ENCODE peak calls at places on chromosomes 16 and 17, in nine cellular contexts. T is stomach, W is ovary, G is left ventricle myocardium inferior, H is left lung, Z is A549, O is tibial artery, S is PC-3, R is thoracic aorta. C is an unnamed sample.

GRCh38 chr16:11276143-11276879 is at the start of gene PRM2:
- DNase-seq in T (no peak), W (no peak), G (no peak), H (no peak), Z (no peak), O (no peak), S (no peak), R (no peak), C (no peak)

GRCh38 chr17:77863814-77864161 is 94.7 kb upstream of the TNRC6C start:
- DNase-seq in T (no peak), W (peak), G (peak), H (peak), Z (no peak), O (peak), S (no peak), R (no peak), C (peak)

GRCh38 chr16:51524555-51525373 is 373.7 kb upstream of the SALL1 start:
- DNase-seq in T (no peak), W (peak), G (no peak), H (no peak), Z (peak), O (no peak), S (no peak), R (no peak), C (no peak)

GRCh38 chr16:28473714-28474265 is 1.7 kb upstream of the NPIPB7 start:
- DNase-seq in T (no peak), W (no peak), G (no peak), H (no peak), Z (no peak), O (no peak), S (no peak), R (no peak), C (peak)

GRCh38 chr17:62723842-62724241 is 84.3 kb downstream of the MARCHF10 start:
- DNase-seq in T (no peak), W (no peak), G (no peak), H (no peak), Z (no peak), O (no peak), S (no peak), R (no peak), C (no peak)

GRCh38 chr16:10085078-10085798 is 97.0 kb downstream of the GRIN2A start:
- DNase-seq in T (peak), W (no peak), G (no peak), H (no peak), Z (no peak), O (no peak), S (no peak), R (no peak), C (no peak)

GRCh38 chr17:39071573-39071972 is 79.9 kb downstream of the PLXDC1 start:
- DNase-seq in T (no peak), W (no peak), G (no peak), H (no peak), Z (no peak), O (no peak), S (no peak), R (no peak), C (no peak)

GRCh38 chr17:62819511-62820221 is 11.6 kb upstream of the MARCHF10 start:
- DNase-seq in T (peak), W (peak), G (peak), H (peak), Z (peak), O (no peak), S (peak), R (peak), C (no peak)

GRCh38 chr16:56708418-56708817 is 21.5 kb upstream of the NUP93 start:
- DNase-seq in T (no peak), W (no peak), G (no peak), H (no peak), Z (no peak), O (no peak), S (no peak), R (no peak), C (no peak)

GRCh38 chr16:57797526-57798266 is 4.6 kb downstream of the KIFC3 start:
- DNase-seq in T (peak), W (no peak), G (no peak), H (peak), Z (peak), O (no peak), S (peak), R (no peak), C (peak)

GRCh38 chr16:58456193-58456592 is 43.8 kb upstream of the NDRG4 start:
- DNase-seq in T (no peak), W (no peak), G (no peak), H (no peak), Z (peak), O (no peak), S (no peak), R (no peak), C (no peak)

GRCh38 chr16:8660841-8661301 is 13.5 kb upstream of the ABAT start:
- DNase-seq in T (peak), W (peak), G (peak), H (no peak), Z (peak), O (peak), S (peak), R (no peak), C (peak)

GRCh38 chr16:49924078-49924477 is 68.2 kb upstream of the ZNF423 start:
- DNase-seq in T (no peak), W (no peak), G (no peak), H (no peak), Z (peak), O (peak), S (peak), R (no peak), C (no peak)

GRCh38 chr16:68764866-68765265 is 27.8 kb downstream of the CDH1 start:
- DNase-seq in T (no peak), W (no peak), G (no peak), H (no peak), Z (no peak), O (no peak), S (no peak), R (no peak), C (no peak)

GRCh38 chr17:7763919-7764318 is 46.4 kb downstream of the DNAH2 start:
- DNase-seq in T (no peak), W (no peak), G (no peak), H (no peak), Z (no peak), O (no peak), S (no peak), R (no peak), C (no peak)

GRCh38 chr17:7841309-7841621 is 7.2 kb downstream of the KDM6B start:
- DNase-seq in T (no peak), W (no peak), G (no peak), H (no peak), Z (no peak), O (no peak), S (no peak), R (no peak), C (no peak)

GRCh38 chr16:81562926-81563325 is 118.3 kb downstream of the CMIP start:
- DNase-seq in T (no peak), W (no peak), G (no peak), H (no peak), Z (no peak), O (no peak), S (no peak), R (no peak), C (no peak)

GRCh38 chr17:21382560-21383495 is 6.7 kb downstream of the KCNJ12 start:
- DNase-seq in T (no peak), W (no peak), G (no peak), H (no peak), Z (no peak), O (no peak), S (no peak), R (no peak), C (no peak)

GRCh38 chr17:4856271-4856936 is 23.3 kb downstream of the MINK1 start:
- DNase-seq in T (no peak), W (no peak), G (no peak), H (no peak), Z (no peak), O (no peak), S (no peak), R (no peak), C (no peak)

GRCh38 chr17:81733507-81734404 is 21.7 kb downstream of the SLC25A10 start:
- DNase-seq in T (peak), W (peak), G (peak), H (peak), Z (peak), O (peak), S (peak), R (no peak), C (peak)

GRCh38 chr17:51085150-51085805 is 35.4 kb downstream of the SPAG9 start:
- DNase-seq in T (no peak), W (no peak), G (no peak), H (no peak), Z (peak), O (no peak), S (peak), R (no peak), C (no peak)

GRCh38 chr17:57939797-57940196 is 15.4 kb downstream of the CUEDC1 start:
- DNase-seq in T (no peak), W (no peak), G (peak), H (peak), Z (no peak), O (no peak), S (no peak), R (no peak), C (peak)

GRCh38 chr16:10386517-10387377 is 886 bp downstream of the ATF7IP2 start:
- DNase-seq in T (no peak), W (no peak), G (no peak), H (no peak), Z (peak), O (no peak), S (peak), R (no peak), C (no peak)

GRCh38 chr17:57622327-57622885 is 122.7 kb downstream of the CCDC182 start:
- DNase-seq in T (no peak), W (no peak), G (no peak), H (no peak), Z (no peak), O (no peak), S (no peak), R (no peak), C (no peak)

GRCh38 chr16:75471723-75472634 is 7.5 kb upstream of the TMEM170A start:
- DNase-seq in T (peak), W (peak), G (no peak), H (peak), Z (peak), O (peak), S (peak), R (no peak), C (peak)

GRCh38 chr17:47898246-47898645 is 2.2 kb downstream of the SP2 start:
- DNase-seq in T (no peak), W (no peak), G (no peak), H (no peak), Z (no peak), O (no peak), S (no peak), R (no peak), C (no peak)
- H3K27ac ChIP-seq in T (no peak), W (no peak), G (peak), H (no peak), Z (no peak), O (peak), S (no peak), R (peak), C (no peak)

GRCh38 chr16:55240933-55241332 is 83.1 kb upstream of the IRX6 start:
- DNase-seq in T (no peak), W (no peak), G (no peak), H (peak), Z (no peak), O (no peak), S (no peak), R (no peak), C (no peak)
- H3K27ac ChIP-seq in T (no peak), W (no peak), G (no peak), H (no peak), Z (no peak), O (no peak), S (no peak), R (no peak), C (no peak)

DNA sequence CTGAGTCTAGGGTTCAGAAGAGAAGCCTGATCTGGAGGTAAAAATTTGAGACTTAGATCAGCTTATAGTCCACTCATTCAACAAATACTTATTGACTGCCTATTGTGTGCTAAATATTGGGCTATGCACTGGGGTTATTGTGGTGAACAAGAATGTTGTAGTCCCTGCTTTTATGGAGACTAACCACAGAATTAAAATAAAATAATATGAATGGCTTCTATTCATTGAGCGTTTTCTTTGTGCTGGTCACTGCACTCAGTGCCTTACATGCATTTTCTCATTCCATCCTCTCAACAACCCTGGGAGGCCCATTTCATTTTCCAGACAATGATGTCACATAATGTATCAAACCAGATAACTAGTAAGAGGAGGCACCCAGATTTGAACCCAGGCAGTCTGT is 4.8 kb downstream of the NEK8 start:
- DNase-seq in T (no peak), W (no peak), G (no peak), H (no peak), Z (no peak), O (no peak), S (no peak), R (no peak), C (no peak)
- H3K27ac ChIP-seq in T (no peak), W (no peak), G (no peak), H (no peak), Z (no peak), O (no peak), S (no peak), R (no peak), C (no peak)

GRCh38 chr17:67489273-67489672 is 112.2 kb downstream of the PITPNC1 start:
- DNase-seq in T (no peak), W (no peak), G (no peak), H (no peak), Z (no peak), O (no peak), S (no peak), R (no peak), C (no peak)
- H3K27ac ChIP-seq in T (peak), W (no peak), G (peak), H (no peak), Z (peak), O (no peak), S (no peak), R (no peak), C (no peak)

GRCh38 chr17:67379251-67379630 is 2.2 kb downstream of the PITPNC1 start:
- DNase-seq in T (no peak), W (no peak), G (no peak), H (no peak), Z (no peak), O (no peak), S (no peak), R (no peak), C (no peak)
- H3K27ac ChIP-seq in T (peak), W (peak), G (peak), H (peak), Z (peak), O (peak), S (peak), R (peak), C (peak)

GRCh38 chr16:77993111-77993571 is 29.2 kb upstream of the CLEC3A start:
- DNase-seq in T (no peak), W (no peak), G (no peak), H (no peak), Z (no peak), O (no peak), S (no peak), R (no peak), C (no peak)
- H3K27ac ChIP-seq in T (peak), W (no peak), G (peak), H (peak), Z (no peak), O (peak), S (no peak), R (peak), C (peak)

GRCh38 chr17:45577571-45578279 is 87.2 kb upstream of the PLEKHM1 start:
- DNase-seq in T (no peak), W (no peak), G (no peak), H (no peak), Z (no peak), O (no peak), S (no peak), R (no peak), C (no peak)
- H3K27ac ChIP-seq in T (no peak), W (no peak), G (no peak), H (no peak), Z (no peak), O (no peak), S (no peak), R (no peak), C (no peak)

DNA sequence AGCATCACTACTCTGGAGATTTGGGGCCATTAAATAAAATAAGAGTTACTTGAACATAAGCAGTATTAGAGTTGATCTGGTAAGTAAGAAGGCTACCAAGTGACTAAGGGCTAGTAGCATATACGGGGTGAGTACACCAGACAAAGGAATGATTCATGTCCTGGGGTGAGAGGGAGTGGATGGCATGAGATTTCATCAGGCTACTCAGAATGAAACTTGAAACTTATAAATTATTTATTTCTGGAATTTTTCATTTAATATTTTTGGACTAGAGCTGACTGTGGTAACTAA is 2.3 kb downstream of the SLFN5 start:
- DNase-seq in T (no peak), W (no peak), G (no peak), H (no peak), Z (peak), O (no peak), S (peak), R (no peak), C (no peak)
- H3K27ac ChIP-seq in T (peak), W (no peak), G (peak), H (no peak), Z (peak), O (no peak), S (peak), R (peak), C (peak)

GRCh38 chr16:21589551-21589950 is 9.8 kb upstream of the METTL9 start:
- DNase-seq in T (no peak), W (no peak), G (no peak), H (no peak), Z (no peak), O (no peak), S (no peak), R (no peak), C (no peak)

GRCh38 chr16:21580807-21581206 is 18.6 kb upstream of the METTL9 start:
- DNase-seq in T (no peak), W (no peak), G (no peak), H (no peak), Z (no peak), O (no peak), S (no peak), R (no peak), C (no peak)

GRCh38 chr16:21590287-21590686 is 9.1 kb upstream of the METTL9 start:
- DNase-seq in T (no peak), W (no peak), G (no peak), H (no peak), Z (no peak), O (no peak), S (peak), R (no peak), C (no peak)

GRCh38 chr16:21590791-21591190 is 8.6 kb upstream of the METTL9 start:
- DNase-seq in T (no peak), W (no peak), G (no peak), H (no peak), Z (no peak), O (no peak), S (peak), R (no peak), C (no peak)

GRCh38 chr16:21584817-21585216 is 14.6 kb upstream of the METTL9 start:
- DNase-seq in T (no peak), W (no peak), G (no peak), H (no peak), Z (no peak), O (no peak), S (no peak), R (no peak), C (no peak)
- H3K27ac ChIP-seq in T (no peak), W (no peak), G (no peak), H (no peak), Z (no peak), O (no peak), S (no peak), R (no peak), C (no peak)

C was measured in colonic mucosa.